ENCODE peak calls at places on chromosomes 4 and X, in six cellular contexts. E is H9, Z is endodermal cell, V is mesendoderm, S is astrocyte, L is mesenchymal stem cell. X is an unnamed sample.

GRCh38 chrX:33840176-33840575 is 291.9 kb downstream of the FAM47A start:
- DNase-seq in E (no peak), Z (no peak), V (no peak), S (no peak), L (no peak), X (no peak)

GRCh38 chr4:98838977-98839618 is 89.8 kb downstream of the EIF4E start:
- DNase-seq in E (no peak), Z (no peak), V (peak), S (peak), L (peak), X (peak)

GRCh38 chr4:6204871-6205583 is 4.7 kb upstream of the JAKMIP1 start:
- DNase-seq in E (no peak), Z (no peak), V (peak), S (no peak), L (no peak), X (no peak)

GRCh38 chrX:95764972-95765451 is 919.6 kb upstream of the DIAPH2 start:
- DNase-seq in E (peak), Z (peak), V (peak), S (peak), L (peak), X (peak)

GRCh38 chr4:153418581-153418980 is 47.6 kb upstream of the TMEM131L start:
- DNase-seq in E (peak), Z (no peak), V (peak), S (no peak), L (no peak), X (no peak)

GRCh38 chrX:23980063-23980462 is 46.9 kb downstream of the KLHL15 start:
- DNase-seq in E (no peak), Z (peak), V (no peak), S (no peak), L (no peak), X (no peak)

GRCh38 chrX:1093112-1093511 is 119.3 kb downstream of the CRLF2 start:
- DNase-seq in E (no peak), Z (no peak), V (no peak), S (no peak), L (no peak), X (no peak)

GRCh38 chr4:129515356-129515755 is 419.4 kb downstream of the C4orf33 start:
- DNase-seq in E (no peak), Z (no peak), V (no peak), S (no peak), L (no peak), X (no peak)

GRCh38 chr4:80043534-80043933 is 29.5 kb downstream of the ANTXR2 start:
- DNase-seq in E (no peak), Z (no peak), V (no peak), S (peak), L (peak), X (no peak)

GRCh38 chrX:34563061-34563460 is 94.0 kb downstream of the TMEM47 start:
- DNase-seq in E (no peak), Z (peak), V (peak), S (no peak), L (no peak), X (no peak)

GRCh38 chrX:3713225-3713936 is at the start of gene PRKX:
- DNase-seq in E (peak), Z (peak), V (peak), S (peak), L (peak), X (peak)

GRCh38 chr4:123554819-123555499 is 158.4 kb downstream of the SPRY1 start:
- DNase-seq in E (no peak), Z (no peak), V (no peak), S (peak), L (no peak), X (no peak)

GRCh38 chr4:110518889-110519490 is 43.0 kb downstream of the ENPEP start:
- DNase-seq in E (no peak), Z (peak), V (peak), S (no peak), L (peak), X (peak)

GRCh38 chr4:170990989-170991589 is 822.1 kb upstream of the GALNTL6 start:
- DNase-seq in E (peak), Z (peak), V (peak), S (no peak), L (peak), X (peak)

GRCh38 chr4:121339307-121339706 is 41.5 kb downstream of the QRFPR start:
- DNase-seq in E (no peak), Z (no peak), V (no peak), S (peak), L (no peak), X (no peak)

GRCh38 chr4:121338506-121338905 is 42.3 kb downstream of the QRFPR start:
- DNase-seq in E (no peak), Z (peak), V (peak), S (no peak), L (no peak), X (no peak)

GRCh38 chr4:121340247-121340646 is 40.6 kb downstream of the QRFPR start:
- DNase-seq in E (no peak), Z (no peak), V (no peak), S (no peak), L (no peak), X (no peak)

GRCh38 chr4:121339824-121340223 is 41.0 kb downstream of the QRFPR start:
- DNase-seq in E (no peak), Z (no peak), V (peak), S (no peak), L (no peak), X (no peak)

GRCh38 chr4:121344128-121344527 is 36.7 kb downstream of the QRFPR start:
- DNase-seq in E (no peak), Z (no peak), V (no peak), S (no peak), L (no peak), X (no peak)
- H3K9ac ChIP-seq in E (no peak), Z (no peak), V (no peak), S (no peak), L (no peak), X (no peak)

GRCh38 chr4:26028793-26029511 is 114.9 kb downstream of the SMIM20 start:
- DNase-seq in E (peak), Z (peak), V (peak), S (peak), L (peak), X (no peak)

GRCh38 chr4:26030260-26030667 is 116.2 kb downstream of the SMIM20 start:
- DNase-seq in E (peak), Z (peak), V (peak), S (no peak), L (no peak), X (no peak)

GRCh38 chr4:26029512-26030131 is 115.6 kb downstream of the SMIM20 start:
- DNase-seq in E (peak), Z (peak), V (no peak), S (no peak), L (no peak), X (no peak)

GRCh38 chr4:26030780-26031179 is 116.8 kb downstream of the SMIM20 start:
- DNase-seq in E (no peak), Z (no peak), V (no peak), S (no peak), L (no peak), X (no peak)

GRCh38 chr4:26028133-26028792 is 114.2 kb downstream of the SMIM20 start:
- DNase-seq in E (peak), Z (peak), V (peak), S (no peak), L (no peak), X (no peak)
- H3K9ac ChIP-seq in E (peak), Z (no peak), V (peak), S (no peak), L (peak), X (no peak)

GRCh38 chr4:94507708-94508107 is 56.0 kb downstream of the PDLIM5 start:
- DNase-seq in E (no peak), Z (no peak), V (no peak), S (peak), L (peak), X (peak)

GRCh38 chr4:94508256-94508655 is 56.5 kb downstream of the PDLIM5 start:
- DNase-seq in E (no peak), Z (no peak), V (no peak), S (no peak), L (peak), X (no peak)

GRCh38 chr4:94506822-94507221 is 55.1 kb downstream of the PDLIM5 start:
- DNase-seq in E (no peak), Z (no peak), V (no peak), S (no peak), L (no peak), X (no peak)

GRCh38 chr4:94508841-94509240 is 57.1 kb downstream of the PDLIM5 start:
- DNase-seq in E (no peak), Z (no peak), V (no peak), S (no peak), L (peak), X (no peak)

DNA sequence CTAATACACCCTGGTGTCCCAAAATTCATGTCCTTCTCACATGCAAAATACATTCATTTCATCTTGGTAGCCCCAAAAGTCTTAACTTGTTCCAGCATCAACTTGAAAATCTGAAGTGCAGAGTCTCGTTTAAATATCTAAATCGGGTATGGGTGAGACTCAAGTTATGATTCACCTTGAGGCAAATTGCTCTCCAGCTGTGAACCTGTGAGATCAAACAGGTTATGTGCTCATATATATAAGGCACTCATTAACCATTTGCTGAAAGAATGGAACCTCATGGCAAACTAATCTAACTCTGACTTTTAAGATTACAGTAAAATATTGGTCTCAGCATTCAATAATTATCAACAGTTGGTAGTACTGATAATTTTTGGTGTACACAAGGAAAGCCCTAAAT is 55.5 kb downstream of the PDLIM5 start:
- DNase-seq in E (no peak), Z (no peak), V (no peak), S (no peak), L (no peak), X (no peak)
- H3K9ac ChIP-seq in E (no peak), Z (no peak), V (no peak), S (peak), L (peak), X (no peak)

GRCh38 chr4:150078041-150078995 is at the start of gene DCLK2:
- DNase-seq in E (peak), Z (peak), V (peak), S (peak), L (peak), X (peak)
- H3K9ac ChIP-seq in E (no peak), Z (no peak), V (peak), S (peak), L (peak), X (no peak)

GRCh38 chrX:141176586-141177451 is at the start of gene LDOC1:
- DNase-seq in E (peak), Z (peak), V (peak), S (peak), L (peak), X (peak)
- H3K9ac ChIP-seq in E (peak), Z (peak), V (peak), S (peak), L (peak), X (peak)